ENCODE peak calls at places on chromosome 2, in seven cellular contexts. D is nucleus accumbens; I is HCEC 1CT; S is K562; Q is GF-D8; H is activated T-helper 9 cell treated with anti-CD3 and anti-CD28 coated beads, Interleukin-2, amount 50 U/mL, for 16 hours; L is GM19239. U is an unnamed sample.

GRCh38 chr2:20185176-20186022 is 39.5 kb downstream of the SDC1 start:
- DNase-seq in I (peak; percentile 89), D (no peak), Q (no peak), S (no peak), L (no peak), H (no peak), U (no peak)

GRCh38 chr2:239777219-239777618 is 247.9 kb downstream of the NDUFA10 start:
- DNase-seq in Q (no peak), D (no peak), I (no peak), L (no peak), S (no peak), H (no peak), U (no peak)

GRCh38 chr2:74552914-74553811 is 579 bp downstream of the LOXL3 start:
- DNase-seq in Q (no peak), H (no peak), D (no peak), L (no peak), I (no peak), S (no peak), U (no peak)

GRCh38 chr2:136135924-136136906 is 18.3 kb upstream of the CXCR4 start:
- DNase-seq in L (no peak), S (no peak), I (no peak), D (no peak), Q (peak; percentile 91), H (peak; percentile 43), U (no peak)

GRCh38 chr2:69184224-69184623 is 171.2 kb downstream of the ANTXR1 start:
- DNase-seq in L (no peak), H (no peak), I (no peak), D (no peak), S (no peak), Q (no peak), U (no peak)

GRCh38 chr2:210630904-210631560 is 74.6 kb downstream of the CPS1 start:
- DNase-seq in H (no peak), D (no peak), L (no peak), I (peak; percentile 18), S (no peak), Q (no peak), U (peak; percentile 63)

GRCh38 chr2:61179701-61180639 is 18.0 kb downstream of the C2orf74 start:
- DNase-seq in I (peak; percentile 64), H (no peak), Q (no peak), S (no peak), D (peak; percentile 52), L (no peak), U (peak; percentile 70)

GRCh38 chr2:4214444-4215295 is 511.3 kb downstream of the DCDC2C start:
- DNase-seq in I (no peak), D (no peak), S (no peak), H (no peak), Q (no peak), L (no peak), U (no peak)

GRCh38 chr2:8634466-8635172 is 47.2 kb upstream of the ID2 start:
- DNase-seq in D (no peak), L (no peak), S (no peak), Q (no peak), I (no peak), H (no peak), U (no peak)

GRCh38 chr2:232592687-232593407 is 40.6 kb upstream of the EFHD1 start:
- DNase-seq in D (peak; percentile 20), Q (no peak), S (no peak), L (no peak), I (peak; percentile 72), H (no peak), U (no peak)

GRCh38 chr2:134796373-134796772 is 42.0 kb upstream of the ACMSD start:
- DNase-seq in D (no peak), H (no peak), S (no peak), I (no peak), L (no peak), Q (no peak), U (no peak)

GRCh38 chr2:30514861-30515435 is 67.9 kb downstream of the LCLAT1 start:
- DNase-seq in L (no peak), I (no peak), H (no peak), Q (no peak), S (peak; percentile 14), D (no peak), U (no peak)

GRCh38 chr2:164065038-164065437 is 329.2 kb upstream of the FIGN start:
- DNase-seq in I (no peak), H (no peak), D (no peak), S (no peak), Q (no peak), L (no peak), U (no peak)

GRCh38 chr2:136384541-136385303 is 266.8 kb upstream of the CXCR4 start:
- DNase-seq in H (peak; percentile 24), L (no peak), D (no peak), I (no peak), Q (peak; percentile 11), S (peak; percentile 20), U (peak; percentile 72)

GRCh38 chr2:237604960-237605359 is 14.4 kb upstream of the RAB17 start:
- DNase-seq in I (peak; percentile 45), L (no peak), S (no peak), Q (no peak), D (no peak), H (no peak), U (no peak)

GRCh38 chr2:132830321-132830720 is 160.3 kb upstream of the LYPD1 start:
- DNase-seq in L (no peak), I (no peak), H (no peak), S (no peak), D (no peak), Q (no peak), U (no peak)

U was measured in globus pallidus.